ENCODE peak calls at places on chromosome 16, in six cellular contexts. X is neuronal stem cell, R is H9, J is IMR-90, E is trophoblast cell, P is H1. M is an unnamed sample.

GRCh38 chr16:83835972-83836566 is 28.3 kb downstream of the HSBP1 start:
- DNase-seq in X (no peak), R (no peak), J (peak; percentile 86), E (no peak), P (no peak), M (peak; percentile 83)

GRCh38 chr16:8960788-8961109 is 3.0 kb downstream of the USP7 start:
- DNase-seq in X (no peak), R (no peak), J (no peak), E (no peak), P (no peak), M (no peak)

GRCh38 chr16:49698416-49698815 is 157.5 kb downstream of the ZNF423 start:
- DNase-seq in X (no peak), R (peak; percentile 52), J (no peak), E (no peak), P (no peak), M (no peak)

GRCh38 chr16:14525021-14525420 is 105.0 kb downstream of the PARN start:
- DNase-seq in X (no peak), R (no peak), J (no peak), E (no peak), P (no peak), M (no peak)

GRCh38 chr16:59905628-59906027 is 1171.5 kb upstream of the GOT2 start:
- DNase-seq in X (no peak), R (no peak), J (no peak), E (no peak), P (no peak), M (no peak)

GRCh38 chr16:2482181-2483107 is 7.5 kb downstream of the TBC1D24 start:
- DNase-seq in X (no peak), R (no peak), J (peak; percentile 71), E (no peak), P (no peak), M (peak; percentile 28)

GRCh38 chr16:50293994-50294855 is 27.9 kb downstream of the ADCY7 start:
- DNase-seq in X (no peak), R (no peak), J (no peak), E (no peak), P (no peak), M (no peak)

GRCh38 chr16:81036751-81037350 is 1.2 kb downstream of the ATMIN start:
- DNase-seq in X (no peak), R (no peak), J (no peak), E (peak; percentile 64), P (no peak), M (peak; percentile 25)

GRCh38 chr16:23258919-23259237 is 43.2 kb upstream of the SCNN1B start:
- DNase-seq in X (no peak), R (no peak), J (no peak), E (no peak), P (no peak), M (no peak)

GRCh38 chr16:73071131-73071940 is 23.4 kb upstream of the ZFHX3 start:
- DNase-seq in X (peak; percentile 41), R (peak; percentile 89), J (no peak), E (no peak), P (no peak), M (peak; percentile 78)

GRCh38 chr16:68517606-68518161 is 21.4 kb upstream of the ZFP90 start:
- DNase-seq in X (no peak), R (no peak), J (no peak), E (no peak), P (no peak), M (no peak)

GRCh38 chr16:50235581-50235980 is 30.8 kb upstream of the ADCY7 start:
- DNase-seq in X (no peak), R (no peak), J (no peak), E (no peak), P (no peak), M (no peak)

GRCh38 chr16:27458196-27458728 is 56.3 kb downstream of the IL21R start:
- DNase-seq in X (no peak), R (no peak), J (no peak), E (no peak), P (no peak), M (no peak)

GRCh38 chr16:6146874-6147425 is 1049.4 kb upstream of the EEF2KMT start:
- DNase-seq in X (no peak), R (peak; percentile 62), J (no peak), E (no peak), P (peak; percentile 31), M (no peak)

GRCh38 chr16:69926241-69926640 is 24.9 kb upstream of the CLEC18A start:
- DNase-seq in X (no peak), R (no peak), J (no peak), E (no peak), P (no peak), M (no peak)

GRCh38 chr16:14475370-14476139 is 154.5 kb downstream of the PARN start:
- DNase-seq in X (no peak), R (no peak), J (peak; percentile 24), E (no peak), P (no peak), M (no peak)

GRCh38 chr16:21083729-21084268 is 66.8 kb downstream of the DNAH3 start:
- DNase-seq in X (peak; percentile 54), R (peak; percentile 81), J (peak; percentile 54), E (peak; percentile 20), P (peak; percentile 47), M (peak; percentile 55)

GRCh38 chr16:53457670-53458069 is 23.4 kb downstream of the RBL2 start:
- DNase-seq in X (no peak), R (no peak), J (no peak), E (no peak), P (no peak), M (no peak)

GRCh38 chr16:46859719-46860152 is 24.4 kb upstream of the GPT2 start:
- DNase-seq in X (no peak), R (no peak), J (peak; percentile 91), E (peak; percentile 67), P (no peak), M (peak; percentile 86)

GRCh38 chr16:56478228-56479049 is 27.1 kb downstream of the OGFOD1 start:
- DNase-seq in X (no peak), R (no peak), J (peak; percentile 12), E (no peak), P (no peak), M (peak; percentile 19)

GRCh38 chr16:62700456-62701280 is 664.4 kb upstream of the CDH8 start:
- DNase-seq in X (no peak), R (no peak), J (no peak), E (no peak), P (no peak), M (no peak)

DNA sequence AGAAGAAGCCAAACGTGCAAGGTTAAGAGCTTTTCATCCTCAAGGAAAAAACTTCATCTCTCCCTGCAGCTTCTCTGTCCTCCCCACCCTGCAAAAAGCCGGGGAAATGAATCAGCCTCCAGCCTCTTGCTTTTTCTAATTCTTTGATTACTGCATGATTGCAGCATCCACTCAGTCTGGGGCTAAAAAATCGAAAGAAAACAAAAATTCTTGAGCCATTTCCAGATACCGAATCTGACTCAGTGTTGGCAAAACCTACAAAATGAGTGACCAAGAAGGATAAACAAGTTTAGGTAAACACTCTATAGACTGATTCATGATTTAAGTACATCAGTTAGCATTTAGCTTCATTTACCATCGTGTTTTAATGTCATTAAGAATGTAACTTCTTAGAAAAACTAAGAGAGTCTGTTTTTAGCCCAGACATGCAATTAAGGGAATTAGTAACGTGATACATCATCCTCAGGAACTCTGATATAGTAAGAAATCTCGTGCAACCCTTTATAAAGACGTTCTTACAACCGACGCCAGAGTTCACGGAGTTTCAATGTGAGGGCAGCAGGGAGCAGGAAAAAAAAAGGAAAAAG is 287.3 kb upstream of the FOXF1 start:
- DNase-seq in X (no peak), R (no peak), J (peak; percentile 98), E (no peak), P (no peak), M (peak; percentile 97)
- H2AFZ ChIP-seq in X (no peak overlapping the region), R (no peak overlapping the region), J (no peak overlapping the region), E (no peak overlapping the region), P (no peak overlapping the region), M (no peak overlapping the region)

GRCh38 chr16:30541502-30542329 is 7.1 kb upstream of the ZNF747 start:
- DNase-seq in X (no peak), R (no peak), J (peak; percentile 82), E (no peak), P (no peak), M (peak; percentile 78)
- H2BK5ac ChIP-seq in X (no peak overlapping the region), R (no peak overlapping the region), J (peak overlapping the region; percentile 27), E (no peak overlapping the region), P (peak overlapping the region; percentile 49), M (no peak overlapping the region)

DNA sequence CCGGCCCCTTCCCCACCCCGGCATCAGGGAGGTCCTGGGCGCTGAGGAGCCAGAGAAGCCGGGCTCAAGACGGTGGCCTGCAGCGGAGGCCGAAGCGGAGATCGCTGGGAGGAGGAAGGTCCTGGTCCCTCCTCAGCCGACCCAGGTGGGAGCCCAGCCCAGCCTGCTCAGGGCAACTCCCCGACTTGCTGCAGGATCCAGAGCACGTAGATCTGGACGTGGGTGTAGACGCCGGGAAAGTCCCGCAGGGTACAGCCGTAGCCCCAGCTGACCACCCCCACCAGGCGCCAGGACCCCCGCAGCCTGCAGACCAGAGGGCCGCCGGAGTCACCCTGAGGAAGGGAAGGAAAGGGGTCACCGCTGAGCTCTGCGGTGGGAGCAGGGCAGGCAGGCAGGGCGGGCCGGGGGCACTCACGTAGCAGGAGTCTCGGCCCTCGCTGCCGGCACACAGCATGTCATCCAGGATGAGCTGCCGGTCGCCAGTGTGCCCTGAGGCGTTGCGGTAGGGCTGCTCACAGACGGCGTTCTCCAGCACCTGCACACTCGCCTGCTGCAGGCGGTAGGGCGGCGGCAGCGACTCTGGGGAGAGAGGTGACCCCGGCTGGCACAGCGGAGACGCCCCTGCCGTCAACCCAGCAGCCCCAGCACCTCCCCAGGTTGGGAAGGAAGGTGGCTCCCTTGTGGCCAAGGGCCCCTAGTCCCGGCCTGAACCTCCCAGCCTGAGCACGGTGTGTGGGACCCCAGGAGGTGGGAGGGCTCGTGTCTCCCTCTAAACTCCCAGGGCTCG is 5.5 kb downstream of the TPSD1 start:
- DNase-seq in X (no peak), R (peak; percentile 65), J (no peak), E (peak; percentile 85), P (no peak), M (no peak)
- H2AK5ac ChIP-seq in X (peak overlapping the region; percentile 63), R (no peak overlapping the region), J (no peak overlapping the region), E (no peak overlapping the region), P (no peak overlapping the region), M (no peak overlapping the region)

GRCh38 chr16:31329671-31330552 is 25.1 kb upstream of the ITGAX start:
- DNase-seq in X (no peak), R (no peak), J (no peak), E (no peak), P (no peak), M (no peak)

GRCh38 chr16:31325171-31325570 is 29.8 kb upstream of the ITGAX start:
- DNase-seq in X (no peak), R (no peak), J (no peak), E (no peak), P (no peak), M (no peak)

GRCh38 chr16:31330553-31330890 is 24.5 kb upstream of the ITGAX start:
- DNase-seq in X (no peak), R (no peak), J (no peak), E (no peak), P (no peak), M (no peak)

GRCh38 chr16:31328322-31329052 is 26.5 kb upstream of the ITGAX start:
- DNase-seq in X (no peak), R (no peak), J (no peak), E (no peak), P (no peak), M (no peak)

DNA sequence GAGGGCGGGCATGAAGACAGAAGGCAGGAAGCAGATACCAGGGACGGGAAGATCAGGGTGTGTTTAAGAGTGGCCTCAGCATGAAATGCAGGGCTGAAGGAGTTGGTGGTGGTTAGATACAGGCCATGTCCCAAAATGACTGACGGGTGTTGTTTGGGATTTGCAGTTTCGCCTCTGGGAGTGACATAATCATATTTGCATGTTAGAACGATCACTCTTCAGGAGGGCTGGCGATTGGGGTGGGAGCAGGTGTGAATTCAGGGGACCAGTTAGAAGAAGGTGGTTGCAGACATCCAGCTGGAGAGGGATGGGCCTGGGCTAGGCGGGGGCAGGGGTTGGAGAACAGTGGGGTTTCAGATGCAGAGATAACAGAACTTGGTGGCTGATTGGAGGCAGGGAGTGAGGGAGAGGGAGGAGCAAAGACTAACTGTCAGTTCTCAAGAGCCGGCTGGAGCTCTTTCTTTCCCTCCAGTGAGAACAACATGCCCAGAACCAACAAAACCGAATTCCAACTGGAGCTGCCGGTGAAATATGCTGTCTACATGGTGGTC is 27.2 kb upstream of the ITGAX start:
- DNase-seq in X (no peak), R (peak; percentile 48), J (no peak), E (no peak), P (no peak), M (no peak)
- H2AFZ ChIP-seq in X (no peak overlapping the region), R (no peak overlapping the region), J (no peak overlapping the region), E (no peak overlapping the region), P (no peak overlapping the region), M (no peak overlapping the region)

M was measured in mesenchymal stem cell.